ENCODE peak calls at places on chromosomes 7 and 10, in seven cellular contexts. One of them, this sample, is unnamed.
A peak's percentile ranks its signal among the peaks of the same experiment; 100 is the strongest.

GRCh38 chr7:32803742-32804141 is 87.8 kb downstream of the KBTBD2 start:
- DNase-seq in IMR-90: no peak
- DNase-seq in GM23248: no peak
- DNase-seq in OCI-LY7: no peak
- DNase-seq in PC-9: no peak
- DNase-seq in mammary epithelial cell: no peak
- DNase-seq in GM23338: no peak
- DNase-seq in this sample: no peak

GRCh38 chr10:132555648-132556575 is 18.3 kb downstream of the INPP5A start:
- DNase-seq in IMR-90: no peak
- DNase-seq in GM23248: no peak
- DNase-seq in OCI-LY7: peak; percentile 70
- DNase-seq in PC-9: no peak
- DNase-seq in mammary epithelial cell: no peak
- DNase-seq in GM23338: no peak
- DNase-seq in this sample: no peak

GRCh38 chr10:72831696-72832355 is 61.7 kb upstream of the OIT3 start:
- DNase-seq in IMR-90: peak; percentile 26
- DNase-seq in GM23248: no peak
- DNase-seq in OCI-LY7: no peak
- DNase-seq in PC-9: no peak
- DNase-seq in mammary epithelial cell: no peak
- DNase-seq in GM23338: no peak
- DNase-seq in this sample: no peak

GRCh38 chr10:5595095-5595494 is 70.3 kb downstream of the CALML3 start:
- DNase-seq in IMR-90: no peak
- DNase-seq in GM23248: no peak
- DNase-seq in OCI-LY7: no peak
- DNase-seq in PC-9: no peak
- DNase-seq in mammary epithelial cell: no peak
- DNase-seq in GM23338: no peak
- DNase-seq in this sample: no peak

GRCh38 chr10:98510412-98510995 is 63.8 kb upstream of the HPS1 start:
- DNase-seq in IMR-90: no peak
- DNase-seq in GM23248: no peak
- DNase-seq in OCI-LY7: no peak
- DNase-seq in PC-9: no peak
- DNase-seq in mammary epithelial cell: no peak
- DNase-seq in GM23338: no peak
- DNase-seq in this sample: no peak

GRCh38 chr10:97734021-97734420 is 2.9 kb upstream of the ZFYVE27 start:
- DNase-seq in IMR-90: no peak
- DNase-seq in GM23248: no peak
- DNase-seq in OCI-LY7: no peak
- DNase-seq in PC-9: no peak
- DNase-seq in mammary epithelial cell: no peak
- DNase-seq in GM23338: no peak
- DNase-seq in this sample: no peak

GRCh38 chr10:61169294-61169693 is 225.3 kb upstream of the RHOBTB1 start:
- DNase-seq in IMR-90: no peak
- DNase-seq in GM23248: no peak
- DNase-seq in OCI-LY7: no peak
- DNase-seq in PC-9: no peak
- DNase-seq in mammary epithelial cell: no peak
- DNase-seq in GM23338: no peak
- DNase-seq in this sample: no peak

GRCh38 chr7:44277391-44277790 is 48.0 kb downstream of the CAMK2B start:
- DNase-seq in IMR-90: no peak
- DNase-seq in GM23248: no peak
- DNase-seq in OCI-LY7: no peak
- DNase-seq in PC-9: no peak
- DNase-seq in mammary epithelial cell: no peak
- DNase-seq in GM23338: no peak
- DNase-seq in this sample: no peak

GRCh38 chr10:97718659-97719142 is 5.2 kb downstream of the MARVELD1 start:
- DNase-seq in IMR-90: no peak
- DNase-seq in GM23248: peak; percentile 49
- DNase-seq in OCI-LY7: no peak
- DNase-seq in PC-9: peak; percentile 90
- DNase-seq in mammary epithelial cell: peak; percentile 97
- DNase-seq in GM23338: peak; percentile 50
- DNase-seq in this sample: peak; percentile 96

GRCh38 chr7:17706734-17707133 is 233.6 kb downstream of the SNX13 start:
- DNase-seq in IMR-90: peak; percentile 72
- DNase-seq in GM23248: peak; percentile 78
- DNase-seq in OCI-LY7: peak; percentile 49
- DNase-seq in PC-9: peak; percentile 52
- DNase-seq in mammary epithelial cell: peak; percentile 65
- DNase-seq in GM23338: peak; percentile 86
- DNase-seq in this sample: no peak

GRCh38 chr7:153247926-153248325 is 488.4 kb downstream of the ACTR3B start:
- DNase-seq in IMR-90: no peak
- DNase-seq in GM23248: no peak
- DNase-seq in OCI-LY7: no peak
- DNase-seq in PC-9: no peak
- DNase-seq in mammary epithelial cell: no peak
- DNase-seq in GM23338: no peak
- DNase-seq in this sample: no peak

GRCh38 chr7:133582766-133583523 is 330.1 kb downstream of the EXOC4 start:
- DNase-seq in IMR-90: peak; percentile 91
- DNase-seq in GM23248: peak; percentile 86
- DNase-seq in OCI-LY7: no peak
- DNase-seq in PC-9: no peak
- DNase-seq in mammary epithelial cell: no peak
- DNase-seq in GM23338: no peak
- DNase-seq in this sample: no peak

GRCh38 chr7:40887099-40887498 is 752.3 kb downstream of the SUGCT start:
- DNase-seq in IMR-90: peak; percentile 86
- DNase-seq in GM23248: peak; percentile 71
- DNase-seq in OCI-LY7: no peak
- DNase-seq in PC-9: no peak
- DNase-seq in mammary epithelial cell: peak; percentile 56
- DNase-seq in GM23338: no peak
- DNase-seq in this sample: no peak

GRCh38 chr7:37284805-37285211 is 163.9 kb downstream of the ELMO1 start:
- DNase-seq in IMR-90: no peak
- DNase-seq in GM23248: peak; percentile 2
- DNase-seq in OCI-LY7: peak; percentile 47
- DNase-seq in PC-9: peak; percentile 19
- DNase-seq in mammary epithelial cell: peak; percentile 28
- DNase-seq in GM23338: peak; percentile 78
- DNase-seq in this sample: no peak

GRCh38 chr7:128358233-128358632 is 3.3 kb downstream of the PRRT4 start:
- DNase-seq in IMR-90: no peak
- DNase-seq in GM23248: peak; percentile 16
- DNase-seq in OCI-LY7: no peak
- DNase-seq in PC-9: no peak
- DNase-seq in mammary epithelial cell: no peak
- DNase-seq in GM23338: no peak
- DNase-seq in this sample: no peak

GRCh38 chr10:70432101-70432500 is 9.4 kb downstream of the NODAL start:
- DNase-seq in IMR-90: no peak
- DNase-seq in GM23248: no peak
- DNase-seq in OCI-LY7: no peak
- DNase-seq in PC-9: no peak
- DNase-seq in mammary epithelial cell: peak; percentile 64
- DNase-seq in GM23338: no peak
- DNase-seq in this sample: no peak

GRCh38 chr10:101146392-101147251 is 15.5 kb downstream of the TLX1 start:
- DNase-seq in IMR-90: no peak
- DNase-seq in GM23248: peak; percentile 48
- DNase-seq in OCI-LY7: no peak
- DNase-seq in PC-9: no peak
- DNase-seq in mammary epithelial cell: no peak
- DNase-seq in GM23338: peak; percentile 79
- DNase-seq in this sample: no peak

GRCh38 chr7:29320577-29320976 is 126.0 kb downstream of the CHN2 start:
- DNase-seq in IMR-90: no peak
- DNase-seq in GM23248: no peak
- DNase-seq in OCI-LY7: no peak
- DNase-seq in PC-9: no peak
- DNase-seq in mammary epithelial cell: no peak
- DNase-seq in GM23338: no peak
- DNase-seq in this sample: no peak

GRCh38 chr10:33507662-33508425 is 173.4 kb upstream of the NRP1 start:
- DNase-seq in IMR-90: peak; percentile 43
- DNase-seq in GM23248: no peak
- DNase-seq in OCI-LY7: no peak
- DNase-seq in PC-9: no peak
- DNase-seq in mammary epithelial cell: no peak
- DNase-seq in GM23338: no peak
- DNase-seq in this sample: no peak

GRCh38 chr10:33506391-33506790 is 171.9 kb upstream of the NRP1 start:
- DNase-seq in IMR-90: no peak
- DNase-seq in GM23248: no peak
- DNase-seq in OCI-LY7: no peak
- DNase-seq in PC-9: no peak
- DNase-seq in mammary epithelial cell: no peak
- DNase-seq in GM23338: no peak
- DNase-seq in this sample: no peak

GRCh38 chr10:33506838-33507661 is 172.6 kb upstream of the NRP1 start:
- DNase-seq in IMR-90: peak; percentile 13
- DNase-seq in GM23248: peak; percentile 55
- DNase-seq in OCI-LY7: no peak
- DNase-seq in PC-9: no peak
- DNase-seq in mammary epithelial cell: peak; percentile 83
- DNase-seq in GM23338: no peak
- DNase-seq in this sample: no peak

DNA sequence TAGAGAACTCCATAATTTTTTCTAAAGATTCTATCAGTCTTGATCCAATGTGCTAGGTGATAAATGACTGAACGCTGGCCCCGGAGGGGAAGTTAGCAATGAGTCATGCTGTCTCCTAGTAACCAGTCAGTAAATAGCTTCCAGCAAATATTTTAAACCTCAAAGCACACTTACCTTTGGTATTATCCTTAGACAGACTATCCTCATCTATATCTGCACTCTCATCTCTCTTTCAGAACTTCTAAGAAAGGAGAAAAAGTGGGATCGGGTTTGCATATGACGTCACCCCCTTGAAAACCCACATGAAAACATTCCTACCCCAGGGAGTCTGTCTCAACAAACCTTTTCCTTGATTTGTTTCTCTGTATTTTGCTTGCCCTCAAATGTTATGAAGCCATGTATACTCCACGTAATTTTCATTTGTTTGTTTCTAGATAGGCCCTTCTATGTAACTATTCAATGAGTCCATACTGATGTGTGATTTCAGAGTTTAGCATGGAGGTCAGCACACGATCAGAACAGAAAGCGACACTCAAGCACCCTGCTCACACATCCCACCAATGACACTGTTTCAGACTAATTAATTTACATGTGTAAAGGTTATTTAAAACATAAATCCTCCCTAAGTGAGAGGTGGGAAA is 174.9 kb upstream of the NRP1 start:
- DNase-seq in IMR-90: peak; percentile 84
- DNase-seq in GM23248: peak; percentile 88
- DNase-seq in OCI-LY7: no peak
- DNase-seq in PC-9: peak; percentile 85
- DNase-seq in mammary epithelial cell: peak; percentile 91
- DNase-seq in GM23338: peak; percentile 18
- DNase-seq in this sample: peak; percentile 77
- H2AFZ ChIP-seq in IMR-90: no peak overlapping the region
- H2AFZ ChIP-seq in GM23248: no peak overlapping the region
- H2AFZ ChIP-seq in OCI-LY7: no peak overlapping the region
- H2AFZ ChIP-seq in PC-9: no peak overlapping the region
- H2AFZ ChIP-seq in mammary epithelial cell: no peak overlapping the region
- H2AFZ ChIP-seq in GM23338: no peak overlapping the region
- H2AFZ ChIP-seq in this sample: peak overlapping the region; percentile 56

GRCh38 chr10:93758510-93758885 is 762 bp downstream of the LGI1 start:
- DNase-seq in IMR-90: no peak
- DNase-seq in GM23248: no peak
- DNase-seq in OCI-LY7: no peak
- DNase-seq in PC-9: no peak
- DNase-seq in mammary epithelial cell: no peak
- DNase-seq in GM23338: no peak
- DNase-seq in this sample: no peak
- H3K4me3 ChIP-seq in IMR-90: no peak overlapping the region
- H3K4me3 ChIP-seq in GM23248: no peak overlapping the region
- H3K4me3 ChIP-seq in OCI-LY7: no peak overlapping the region
- H3K4me3 ChIP-seq in PC-9: no peak overlapping the region
- H3K4me3 ChIP-seq in mammary epithelial cell: no peak overlapping the region
- H3K4me3 ChIP-seq in GM23338: no peak overlapping the region
- H3K4me3 ChIP-seq in this sample: no peak overlapping the region

DNA sequence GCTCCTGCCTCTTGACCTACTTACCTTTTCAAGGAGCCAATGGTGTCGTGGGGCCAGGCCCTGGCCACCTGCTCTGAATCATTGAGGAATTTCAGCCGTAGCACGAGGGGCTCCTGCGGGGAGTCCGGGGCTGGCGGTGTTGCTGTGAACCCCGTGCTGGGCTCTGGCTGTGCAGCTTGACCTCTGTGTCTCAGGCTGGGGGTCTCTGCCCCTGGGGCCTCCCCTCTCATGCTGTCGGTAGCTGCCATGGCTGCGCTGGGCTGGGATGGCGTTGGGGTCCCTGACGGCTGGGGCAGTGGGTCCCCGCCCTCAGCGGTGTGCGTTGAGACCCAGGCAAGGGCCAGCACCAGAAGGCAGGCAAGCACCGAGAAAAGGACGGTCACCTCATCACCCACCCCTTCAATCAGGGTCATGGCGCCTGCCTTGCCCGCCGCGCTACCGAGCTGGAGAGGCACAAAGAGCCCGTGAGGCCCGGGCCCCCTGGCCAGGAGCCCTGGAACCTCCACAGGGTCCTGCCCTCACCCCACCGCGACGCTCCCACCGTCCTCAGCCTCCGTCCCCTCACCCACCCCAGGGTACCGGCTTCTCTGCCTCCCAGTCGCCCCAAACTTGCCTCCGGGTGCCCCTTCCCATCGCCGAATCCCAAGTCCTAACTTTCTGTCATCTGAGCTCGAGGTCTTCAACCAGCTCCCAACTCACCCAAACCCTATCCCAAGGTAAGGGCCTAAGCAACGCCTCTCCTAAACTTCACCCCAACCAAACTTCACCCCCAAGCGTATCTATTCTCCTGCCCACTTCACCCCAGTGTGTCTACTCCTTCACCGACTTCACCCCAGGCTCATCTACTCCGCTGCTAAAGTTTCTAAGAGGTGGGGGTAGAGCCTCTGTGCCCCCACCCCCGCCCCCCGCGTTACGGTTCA is 882 bp downstream of the TMUB1 start:
- DNase-seq in IMR-90: no peak
- DNase-seq in GM23248: no peak
- DNase-seq in OCI-LY7: no peak
- DNase-seq in PC-9: no peak
- DNase-seq in mammary epithelial cell: peak; percentile 20
- DNase-seq in GM23338: no peak
- DNase-seq in this sample: no peak
- H2AFZ ChIP-seq in IMR-90: peak overlapping the region; percentile 91
- H2AFZ ChIP-seq in GM23248: peak overlapping the region; percentile 84
- H2AFZ ChIP-seq in OCI-LY7: peak overlapping the region; percentile 66
- H2AFZ ChIP-seq in PC-9: peak overlapping the region; percentile 83
- H2AFZ ChIP-seq in mammary epithelial cell: peak overlapping the region; percentile 88
- H2AFZ ChIP-seq in GM23338: no peak overlapping the region
- H2AFZ ChIP-seq in this sample: peak overlapping the region; percentile 53

GRCh38 chr7:108001759-108002725 is 919 bp downstream of the LAMB1 start:
- DNase-seq in IMR-90: peak; percentile 41
- DNase-seq in GM23248: peak; percentile 79
- DNase-seq in OCI-LY7: no peak
- DNase-seq in PC-9: no peak
- DNase-seq in mammary epithelial cell: peak; percentile 29
- DNase-seq in GM23338: peak; percentile 56
- DNase-seq in this sample: no peak
- H3K4me3 ChIP-seq in IMR-90: peak overlapping the region; percentile 88
- H3K4me3 ChIP-seq in GM23248: peak overlapping the region; percentile 98
- H3K4me3 ChIP-seq in OCI-LY7: no peak overlapping the region
- H3K4me3 ChIP-seq in PC-9: peak overlapping the region; percentile 64
- H3K4me3 ChIP-seq in mammary epithelial cell: peak overlapping the region; percentile 80
- H3K4me3 ChIP-seq in GM23338: peak overlapping the region; percentile 92
- H3K4me3 ChIP-seq in this sample: peak overlapping the region; percentile 67

GRCh38 chr7:117427258-117427701 is at the start of gene ASZ1:
- DNase-seq in IMR-90: no peak
- DNase-seq in GM23248: no peak
- DNase-seq in OCI-LY7: no peak
- DNase-seq in PC-9: no peak
- DNase-seq in mammary epithelial cell: no peak
- DNase-seq in GM23338: no peak
- DNase-seq in this sample: no peak
- H2AFZ ChIP-seq in IMR-90: no peak within 1 kb of the TSS
- H2AFZ ChIP-seq in GM23248: no peak within 1 kb of the TSS
- H2AFZ ChIP-seq in OCI-LY7: no peak within 1 kb of the TSS
- H2AFZ ChIP-seq in PC-9: no peak within 1 kb of the TSS
- H2AFZ ChIP-seq in mammary epithelial cell: no peak within 1 kb of the TSS
- H2AFZ ChIP-seq in GM23338: no peak within 1 kb of the TSS
- H2AFZ ChIP-seq in this sample: no peak within 1 kb of the TSS